ENCODE peak calls at places on chromosomes 3 and 15, in five cellular contexts. P is fibroblast of lung, W is psoas muscle, E is body of pancreas, I is OCI-LY7. S is an unnamed sample. For H3K4me1, the result is how much of the 10 kb centered on the place peaks cover.

GRCh38 chr3:94734201-94734600 is 671.3 kb downstream of the NSUN3 start:
- DNase-seq in E (no peak), W (no peak), P (no peak), I (no peak), S (no peak)

GRCh38 chr3:190534986-190535385 is 21.1 kb downstream of the IL1RAP start:
- DNase-seq in E (no peak), P (no peak), I (no peak), W (no peak), S (no peak)

GRCh38 chr3:55242921-55243320 is 244.2 kb downstream of the WNT5A start:
- DNase-seq in E (no peak), I (no peak), W (no peak), P (no peak), S (no peak)

GRCh38 chr3:154799801-154800200 is 280.3 kb upstream of the MME start:
- DNase-seq in E (no peak), W (no peak), I (no peak), P (peak), S (no peak)

GRCh38 chr15:90960316-90961091 is 5.8 kb downstream of the RCCD1 start:
- DNase-seq in E (no peak), W (no peak), P (no peak), I (no peak), S (no peak)

GRCh38 chr3:13866406-13866965 is 13.4 kb downstream of the WNT7A start:
- DNase-seq in W (no peak), P (no peak), I (no peak), E (no peak), S (no peak)

GRCh38 chr3:133441867-133442270 is 42.0 kb downstream of the BFSP2 start:
- DNase-seq in W (no peak), I (no peak), E (no peak), P (no peak), S (no peak)

GRCh38 chr3:64224826-64225606 is at the start of gene PRICKLE2:
- DNase-seq in P (peak), W (peak), E (peak), I (peak), S (peak)

GRCh38 chr3:161567962-161568361 is 71.4 kb downstream of the OTOL1 start:
- DNase-seq in E (no peak), P (peak), I (no peak), W (no peak), S (no peak)

GRCh38 chr3:50147447-50147846 is 7.7 kb upstream of the SEMA3F start:
- DNase-seq in W (no peak), P (no peak), I (no peak), E (no peak), S (no peak)

GRCh38 chr3:127691974-127692373 is 19.2 kb downstream of the ABTB1 start:
- DNase-seq in E (no peak), I (no peak), W (peak), P (no peak), S (no peak)

GRCh38 chr3:79019137-79019923 is 748.5 kb downstream of the ROBO1 start:
- DNase-seq in I (no peak), E (peak), P (peak), W (peak), S (no peak)

DNA sequence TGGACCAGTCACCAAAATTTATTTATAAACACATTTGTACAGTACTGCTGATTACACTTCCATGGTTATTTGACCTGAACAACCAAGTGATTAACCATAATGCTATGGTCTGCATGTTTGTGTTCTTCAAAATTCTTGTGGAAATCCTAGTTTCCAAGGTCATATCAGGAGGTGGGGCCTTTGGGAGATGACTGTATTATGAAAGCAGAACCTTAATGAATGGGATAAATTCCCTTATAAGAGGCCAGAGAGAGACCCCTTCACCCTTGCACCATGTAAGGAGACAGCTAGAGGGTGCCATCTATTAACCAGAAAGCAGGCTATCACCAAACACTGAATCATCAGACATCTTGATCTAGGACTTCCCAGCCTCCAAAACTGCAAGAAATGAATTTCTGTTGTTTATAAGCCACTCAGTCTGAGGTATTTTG is 1.9 kb downstream of the SCAPER start:
- DNase-seq in I (peak), W (no peak), E (no peak), P (peak), S (no peak)
- TF ChIP-seq CTCF in I (peak), W (peak), E (no peak), P (peak), S (no peak)

DNA sequence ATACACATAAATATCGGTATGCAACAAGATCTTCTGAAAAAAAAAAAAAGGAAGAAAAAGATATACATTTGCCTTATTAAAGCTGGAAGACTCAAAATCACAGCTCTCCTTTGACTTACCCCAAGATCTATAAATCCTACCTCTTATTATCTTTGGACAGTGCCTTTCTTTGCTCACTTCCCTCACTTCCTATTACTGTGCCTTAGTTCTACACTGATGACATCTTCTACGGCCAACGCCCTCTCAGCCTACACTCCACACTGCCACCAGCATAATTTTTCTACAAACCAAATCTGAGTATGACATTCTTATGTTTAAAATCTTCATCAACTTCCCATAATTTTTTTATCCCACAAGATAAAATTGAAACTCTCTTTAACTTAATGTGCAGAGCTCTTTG is 137.1 kb downstream of the VPS13C start:
- DNase-seq in E (no peak), I (no peak), W (no peak), P (no peak), S (no peak)
- H3K4me1 ChIP-seq in E (under half), I (under half), W (under half), P (under half), S (under half)

GRCh38 chr3:124565013-124565412 is 165.2 kb upstream of the UMPS start:
- DNase-seq in W (peak), E (peak), P (peak), I (peak), S (no peak)
- TF ChIP-seq CTCF in W (peak), E (peak), P (peak), I (peak), S (peak)

DNA sequence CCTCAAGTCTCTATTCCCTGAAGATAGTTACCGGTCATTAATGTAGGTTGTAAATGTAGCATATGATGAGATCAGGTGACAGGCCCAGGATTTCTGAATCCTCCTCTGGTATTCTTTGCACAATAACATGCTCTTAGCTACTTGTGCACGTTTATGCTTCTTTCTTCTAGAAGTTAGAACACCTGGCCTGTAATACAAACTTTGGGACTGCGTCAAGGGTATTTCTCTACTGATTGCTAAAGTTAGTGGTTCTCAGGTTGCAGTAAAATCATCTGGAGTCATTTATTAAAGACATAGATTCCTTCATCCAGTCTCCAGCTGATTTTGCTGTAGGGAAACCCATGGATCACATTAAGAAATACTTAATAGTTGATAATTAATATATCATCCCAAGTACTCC is 48.0 kb downstream of the UNC13C start:
- DNase-seq in P (no peak), I (no peak), W (no peak), E (no peak), S (no peak)
- H3K4me1 ChIP-seq in P (under half), I (under half), W (under half), E (under half), S (under half)

GRCh38 chr3:52351762-52352055 is 35.6 kb downstream of the DNAH1 start:
- DNase-seq in I (no peak), W (no peak), P (no peak), E (no peak), S (no peak)

GRCh38 chr3:52352566-52352965 is 36.4 kb downstream of the DNAH1 start:
- DNase-seq in E (no peak), P (no peak), W (peak), I (no peak), S (no peak)

GRCh38 chr3:52355526-52355925 is 39.4 kb downstream of the DNAH1 start:
- DNase-seq in W (peak), P (no peak), E (no peak), I (no peak), S (no peak)

GRCh38 chr3:52354676-52355075 is 38.6 kb downstream of the DNAH1 start:
- DNase-seq in W (peak), P (no peak), I (no peak), E (no peak), S (no peak)

GRCh38 chr3:52353291-52353855 is 37.3 kb downstream of the DNAH1 start:
- DNase-seq in W (peak), P (no peak), I (no peak), E (no peak), S (no peak)
- TF ChIP-seq CTCF in W (no peak), P (no peak), I (no peak), E (no peak), S (no peak)

GRCh38 chr15:66041276-66041675 is 172.0 kb downstream of the RAB11A start:
- DNase-seq in P (no peak), I (no peak), E (no peak), W (no peak), S (no peak)

GRCh38 chr15:66043264-66043663 is 174.0 kb downstream of the RAB11A start:
- DNase-seq in P (no peak), W (no peak), I (no peak), E (peak), S (no peak)

GRCh38 chr15:66040211-66040892 is 171.1 kb downstream of the RAB11A start:
- DNase-seq in W (no peak), I (no peak), P (no peak), E (no peak), S (no peak)

GRCh38 chr15:66044837-66045236 is 175.5 kb downstream of the RAB11A start:
- DNase-seq in I (no peak), W (no peak), P (no peak), E (no peak), S (no peak)

DNA sequence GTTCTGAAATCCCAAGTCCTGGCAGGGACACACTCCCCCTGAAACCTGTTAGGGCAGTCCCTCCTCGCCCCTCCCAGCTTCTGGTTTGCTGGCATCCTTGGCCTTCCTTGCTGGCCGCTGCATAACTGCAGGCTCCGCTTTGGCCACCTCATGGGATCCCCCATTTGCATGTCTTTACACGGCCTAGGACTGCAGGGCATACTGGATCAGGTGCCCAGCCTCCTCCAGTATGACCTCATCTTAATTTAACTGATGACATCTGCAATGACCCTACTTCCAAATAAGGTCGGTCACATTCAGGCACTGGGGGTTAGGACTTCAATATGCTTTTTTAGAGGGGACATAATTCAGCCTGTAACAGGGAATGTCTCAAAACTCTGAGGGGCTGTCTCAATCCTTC is 173.3 kb downstream of the RAB11A start:
- DNase-seq in P (no peak), I (no peak), E (peak), W (no peak), S (no peak)
- H3K4me1 ChIP-seq in P (under half), I (under half), E (under half), W (under half), S (under half)

GRCh38 chr3:71356272-71356671 is 227.3 kb downstream of the FOXP1 start:
- DNase-seq in P (no peak), E (no peak), I (peak), W (no peak), S (no peak)

GRCh38 chr3:71360170-71360569 is 223.4 kb downstream of the FOXP1 start:
- DNase-seq in W (no peak), I (no peak), E (no peak), P (no peak), S (no peak)

GRCh38 chr3:71355037-71355436 is 228.5 kb downstream of the FOXP1 start:
- DNase-seq in I (no peak), P (no peak), W (no peak), E (no peak), S (no peak)

GRCh38 chr3:71358243-71358642 is 225.3 kb downstream of the FOXP1 start:
- DNase-seq in P (no peak), I (no peak), W (no peak), E (no peak), S (no peak)

GRCh38 chr3:71355862-71356261 is 227.7 kb downstream of the FOXP1 start:
- DNase-seq in P (no peak), E (no peak), W (no peak), I (no peak), S (no peak)
- TF ChIP-seq CTCF in P (no peak), E (no peak), W (no peak), I (no peak), S (no peak)